ENCODE peak calls at places on chromosomes 4 and X, in seven cellular contexts. T is psoas muscle, Q is Peyer's patch, I is Panc1, A is stomach, U is IMR-90, M is spleen. Y is an unnamed sample. For H3K9me3, the result is how much of the 10 kb centered on the place peaks cover.

GRCh38 chr4:43456383-43456782 is 563.9 kb downstream of the GRXCR1 start:
- DNase-seq in T (no peak), Q (no peak), I (no peak), A (no peak), U (peak), M (no peak), Y (no peak)

GRCh38 chr4:185213829-185214228 is 4.4 kb downstream of the SNX25 start:
- DNase-seq in T (no peak), Q (peak), I (no peak), A (no peak), U (no peak), M (no peak), Y (no peak)

GRCh38 chrX:45767021-45767491 is 566.4 kb upstream of the DIPK2B start:
- DNase-seq in T (no peak), Q (no peak), I (no peak), A (no peak), U (peak), M (no peak), Y (no peak)

GRCh38 chr4:52420330-52420729 is 238.8 kb downstream of the USP46 start:
- DNase-seq in T (no peak), Q (no peak), I (no peak), A (no peak), U (no peak), M (no peak), Y (no peak)

GRCh38 chrX:44765556-44765955 is 78.3 kb upstream of the DUSP21 start:
- DNase-seq in T (no peak), Q (no peak), I (no peak), A (no peak), U (no peak), M (no peak), Y (no peak)

GRCh38 chr4:183658362-183659028 is 490 bp downstream of the RWDD4 start:
- DNase-seq in T (peak), Q (peak), I (no peak), A (no peak), U (peak), M (peak), Y (no peak)

GRCh38 chr4:185143596-185143969 is 517 bp downstream of the SLC25A4 start:
- DNase-seq in T (peak), Q (peak), I (no peak), A (peak), U (peak), M (peak), Y (no peak)

GRCh38 chr4:40856836-40857362 is 107.1 kb downstream of the NSUN7 start:
- DNase-seq in T (peak), Q (peak), I (no peak), A (peak), U (peak), M (peak), Y (no peak)

GRCh38 chr4:169117591-169118081 is 107.6 kb upstream of the CBR4 start:
- DNase-seq in T (no peak), Q (no peak), I (no peak), A (no peak), U (peak), M (no peak), Y (peak)

GRCh38 chrX:22634081-22634480 is 361.4 kb downstream of the CBLL2 start:
- DNase-seq in T (no peak), Q (no peak), I (no peak), A (no peak), U (peak), M (no peak), Y (no peak)

GRCh38 chrX:136202889-136203288 is 48.3 kb downstream of the MAP7D3 start:
- DNase-seq in T (no peak), Q (no peak), I (no peak), A (no peak), U (peak), M (no peak), Y (no peak)

GRCh38 chrX:68383540-68383939 is 49.8 kb downstream of the OPHN1 start:
- DNase-seq in T (no peak), Q (no peak), I (no peak), A (no peak), U (no peak), M (no peak), Y (no peak)

GRCh38 chr4:163679189-163679588 is 184.7 kb downstream of the TMA16 start:
- DNase-seq in T (no peak), Q (peak), I (no peak), A (no peak), U (peak), M (no peak), Y (no peak)

GRCh38 chr4:76984127-76984526 is 34.6 kb downstream of the SEPTIN11 start:
- DNase-seq in T (no peak), Q (no peak), I (no peak), A (no peak), U (peak), M (no peak), Y (no peak)

GRCh38 chr4:20323991-20324390 is 72.3 kb downstream of the SLIT2 start:
- DNase-seq in T (no peak), Q (no peak), I (no peak), A (no peak), U (peak), M (no peak), Y (no peak)

GRCh38 chrX:154712781-154713391 is 38.0 kb downstream of the GAB3 start:
- DNase-seq in T (no peak), Q (no peak), I (no peak), A (no peak), U (peak), M (no peak), Y (peak)

GRCh38 chrX:23729214-23729613 is 13.9 kb downstream of the ACOT9 start:
- DNase-seq in T (no peak), Q (no peak), I (no peak), A (no peak), U (no peak), M (no peak), Y (no peak)

GRCh38 chr4:78311306-78311705 is 240.3 kb upstream of the ANXA3 start:
- DNase-seq in T (no peak), Q (no peak), I (no peak), A (no peak), U (no peak), M (no peak), Y (no peak)

GRCh38 chr4:116361782-116362181 is 723.6 kb downstream of the TRAM1L1 start:
- DNase-seq in T (no peak), Q (no peak), I (no peak), A (no peak), U (no peak), M (no peak), Y (no peak)

GRCh38 chr4:112031712-112032328 is 113.4 kb upstream of the FAM241A start:
- DNase-seq in T (no peak), Q (peak), I (peak), A (no peak), U (peak), M (no peak), Y (no peak)

GRCh38 chrX:110665223-110665622 is 130.4 kb downstream of the CHRDL1 start:
- DNase-seq in T (no peak), Q (no peak), I (no peak), A (no peak), U (no peak), M (no peak), Y (no peak)

GRCh38 chrX:136975642-136976518 is 57.9 kb downstream of the GPR101 start:
- DNase-seq in T (no peak), Q (no peak), I (no peak), A (no peak), U (no peak), M (no peak), Y (no peak)

GRCh38 chr4:45648846-45649245 is 475.0 kb downstream of the GABRG1 start:
- DNase-seq in T (no peak), Q (no peak), I (no peak), A (no peak), U (no peak), M (no peak), Y (no peak)

GRCh38 chr4:152079543-152080293 is 318.9 kb upstream of the GATB start:
- DNase-seq in T (no peak), Q (peak), I (no peak), A (no peak), U (no peak), M (no peak), Y (no peak)

GRCh38 chrX:67543818-67544217 is at the start of gene AR:
- DNase-seq in T (peak), Q (no peak), I (no peak), A (peak), U (peak), M (peak), Y (peak)

GRCh38 chr4:124953059-124953850 is 240.7 kb upstream of the ANKRD50 start:
- DNase-seq in T (no peak), Q (no peak), I (no peak), A (no peak), U (peak), M (no peak), Y (no peak)

GRCh38 chr4:138037716-138038115 is 204.4 kb downstream of the SLC7A11 start:
- DNase-seq in T (no peak), Q (no peak), I (no peak), A (no peak), U (peak), M (no peak), Y (no peak)

GRCh38 chr4:54169176-54169575 is 59.9 kb upstream of the PDGFRA start:
- DNase-seq in T (no peak), Q (no peak), I (no peak), A (no peak), U (peak), M (no peak), Y (no peak)

GRCh38 chrX:53320543-53321215 is 39.3 kb upstream of the IQSEC2 start:
- DNase-seq in T (peak), Q (no peak), I (no peak), A (peak), U (no peak), M (peak), Y (no peak)

DNA sequence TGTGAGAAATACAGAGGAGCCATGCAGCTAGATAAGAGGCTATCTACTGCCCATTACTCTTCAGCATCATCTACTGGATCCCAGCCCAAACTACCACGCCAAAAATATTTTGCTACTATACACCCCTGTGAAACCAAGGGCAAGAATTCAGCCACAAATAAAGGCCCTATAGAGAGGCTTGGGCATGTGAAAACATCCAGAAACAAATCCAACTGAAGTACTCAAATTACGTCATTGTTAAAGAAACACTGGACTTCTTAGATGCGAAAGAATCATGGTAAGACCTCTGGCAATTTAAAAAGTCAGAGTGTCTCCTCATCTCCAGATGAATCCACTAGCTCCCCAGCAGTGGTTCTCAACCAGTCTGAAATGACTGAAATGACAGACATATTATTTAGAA is 12.8 kb downstream of the NDST3 start:
- DNase-seq in T (no peak), Q (no peak), I (no peak), A (no peak), U (no peak), M (no peak), Y (no peak)
- H3K9me3 ChIP-seq in T (under half), Q (under half), I (under half), A (half or more), U (under half), M (under half), Y (under half)

GRCh38 chr4:18953613-18954012 is 932.1 kb upstream of the LCORL start:
- DNase-seq in T (no peak), Q (no peak), I (no peak), A (no peak), U (no peak), M (no peak), Y (no peak)
- H3K9me3 ChIP-seq in T (under half), Q (under half), I (under half), A (under half), U (under half), M (under half), Y (under half)

GRCh38 chrX:78429172-78429571 is 101.8 kb upstream of the CYSLTR1 start:
- DNase-seq in T (no peak), Q (no peak), I (no peak), A (no peak), U (no peak), M (no peak), Y (no peak)
- H3K9me3 ChIP-seq in T (under half), Q (under half), I (under half), A (under half), U (under half), M (under half), Y (under half)

GRCh38 chr4:175986-176385 is 51.7 kb downstream of the ZNF718 start:
- DNase-seq in T (no peak), Q (no peak), I (no peak), A (no peak), U (no peak), M (no peak), Y (no peak)

GRCh38 chr4:173666-174314 is 49.5 kb downstream of the ZNF718 start:
- DNase-seq in T (no peak), Q (no peak), I (no peak), A (no peak), U (no peak), M (no peak), Y (no peak)

DNA sequence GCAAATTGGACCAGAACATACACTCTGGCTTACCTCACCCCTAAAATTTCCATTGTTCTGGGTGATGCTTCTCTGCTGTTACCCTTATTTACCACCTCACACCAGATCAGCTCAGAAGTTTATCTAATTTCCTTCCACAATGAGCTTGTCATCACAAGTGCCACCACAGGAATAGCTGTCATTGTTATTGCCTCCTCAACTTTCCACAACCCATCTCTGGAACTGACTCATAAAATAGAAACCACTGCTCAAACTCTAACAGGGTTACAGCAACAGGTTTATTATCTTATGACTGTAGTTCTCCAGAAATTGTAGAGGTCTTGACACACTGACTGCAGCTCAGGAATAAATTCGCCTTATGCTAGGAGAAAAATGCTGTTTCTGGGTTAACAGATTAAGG is 52.7 kb downstream of the ZNF718 start:
- DNase-seq in T (no peak), Q (no peak), I (no peak), A (no peak), U (no peak), M (no peak), Y (no peak)
- H3K9me3 ChIP-seq in T (half or more), Q (under half), I (under half), A (half or more), U (under half), M (half or more), Y (under half)

DNA sequence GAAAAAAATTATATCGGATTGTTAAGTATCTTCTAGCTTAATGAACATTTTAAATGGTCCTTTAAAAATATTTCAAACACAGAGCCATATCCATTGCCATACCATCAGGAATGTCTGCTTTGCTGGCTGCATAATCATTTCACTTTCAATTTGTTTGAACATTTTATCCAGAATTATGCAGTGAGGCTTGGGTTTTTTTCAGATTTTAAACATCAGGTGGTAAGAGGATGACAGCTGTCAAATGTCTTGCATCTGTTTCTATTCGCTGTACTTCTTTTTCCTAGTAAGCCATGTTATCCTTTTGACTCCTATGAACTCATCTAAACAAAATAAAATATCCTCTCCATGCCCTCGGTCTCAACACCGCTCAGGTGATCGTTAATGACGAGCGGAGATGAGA is 802 bp downstream of the RFC1 start:
- DNase-seq in T (no peak), Q (no peak), I (no peak), A (no peak), U (no peak), M (no peak), Y (no peak)
- H3K9me3 ChIP-seq in T (under half), Q (under half), I (under half), A (under half), U (under half), M (under half), Y (under half)

DNA sequence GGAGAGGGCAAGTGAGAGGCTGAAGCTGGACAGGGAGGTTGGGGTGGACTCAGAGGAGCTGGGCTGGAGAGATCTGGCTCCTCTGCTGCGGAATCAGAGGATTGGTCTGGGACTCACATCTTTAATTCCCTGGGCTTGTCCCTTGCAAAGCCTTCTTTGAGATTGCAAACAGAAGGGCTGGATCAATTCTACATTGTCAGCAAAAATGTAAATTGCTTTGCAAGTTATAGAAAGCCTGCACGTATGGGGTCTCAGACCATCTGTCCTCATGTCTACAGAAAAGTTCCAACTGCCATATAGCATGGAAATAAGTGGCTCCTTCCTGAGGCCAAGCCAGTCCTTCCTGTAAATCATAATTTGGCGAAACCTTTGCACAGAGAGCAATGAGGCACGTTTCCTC is 449.6 kb downstream of the UBE2NL start:
- DNase-seq in T (no peak), Q (no peak), I (no peak), A (no peak), U (no peak), M (no peak), Y (no peak)
- H3K9me3 ChIP-seq in T (under half), Q (under half), I (under half), A (under half), U (under half), M (under half), Y (under half)

GRCh38 chrX:125709532-125709931 is 389.9 kb downstream of the TEX13C start:
- DNase-seq in T (no peak), Q (no peak), I (no peak), A (no peak), U (no peak), M (peak), Y (no peak)
- H3K9me3 ChIP-seq in T (under half), Q (under half), I (under half), A (under half), U (under half), M (under half), Y (under half)

Y was measured in SJSA1.